ENCODE peak calls at places on chromosomes 13 and 19, in nine cellular contexts. Z is tibial nerve, W is upper lobe of left lung, X is thyroid gland, G is right lobe of liver, V is H1, T is IMR-90, E is transverse colon, L is heart left ventricle. C is an unnamed sample.

GRCh38 chr13:43686557-43686956 is 100.2 kb downstream of the ENOX1 start:
- DNase-seq in T (peak), V (no peak), Z (no peak), G (no peak), L (no peak), W (no peak), X (no peak), E (no peak), C (peak)

GRCh38 chr13:42155251-42155650 is 106.8 kb downstream of the DGKH start:
- DNase-seq in X (no peak), Z (no peak), W (no peak), T (no peak), E (no peak), G (no peak), L (no peak), V (no peak), C (no peak)

GRCh38 chr19:45321848-45322247 is 827 bp downstream of the CKM start:
- DNase-seq in W (peak), V (no peak), E (no peak), Z (no peak), L (no peak), G (no peak), X (no peak), T (no peak), C (no peak)

GRCh38 chr19:1062387-1063029 is 4.5 kb upstream of the ARHGAP45 start:
- DNase-seq in W (no peak), X (no peak), G (no peak), L (no peak), E (no peak), T (no peak), V (no peak), Z (no peak), C (no peak)

GRCh38 chr19:48468806-48469055 is 438 bp upstream of the CYTH2 start:
- DNase-seq in V (no peak), E (no peak), W (no peak), G (no peak), T (no peak), X (no peak), Z (no peak), L (no peak), C (no peak)

GRCh38 chr19:18385675-18386542 is at the start of gene GDF15:
- DNase-seq in X (peak), V (no peak), E (peak), G (peak), W (peak), L (peak), T (peak), Z (peak), C (peak)

GRCh38 chr19:11538232-11539036 is at the start of gene CNN1:
- DNase-seq in X (peak), L (peak), W (peak), E (peak), Z (peak), T (peak), V (peak), G (no peak), C (peak)

GRCh38 chr13:49502954-49503353 is 7.2 kb downstream of the PHF11 start:
- DNase-seq in Z (peak), W (no peak), V (no peak), L (no peak), G (peak), X (peak), T (peak), E (peak), C (peak)

GRCh38 chr19:588093-588742 is 1.5 kb upstream of the HCN2 start:
- DNase-seq in L (peak), W (peak), Z (no peak), E (peak), T (peak), V (peak), G (no peak), X (peak), C (no peak)

GRCh38 chr19:518292-519231 is 11.3 kb downstream of the TPGS1 start:
- DNase-seq in T (peak), Z (no peak), V (no peak), X (peak), W (peak), L (no peak), G (no peak), E (peak), C (peak)

GRCh38 chr19:37334179-37335071 is 36.5 kb upstream of the ZNF527 start:
- DNase-seq in W (peak), L (peak), E (peak), X (peak), T (peak), Z (peak), V (peak), G (peak), C (peak)

GRCh38 chr13:99085139-99085845 is 107.4 kb upstream of the DOCK9 start:
- DNase-seq in G (no peak), L (no peak), E (no peak), X (peak), V (no peak), T (no peak), Z (peak), W (no peak), C (no peak)

GRCh38 chr19:6260912-6261636 is 18.7 kb downstream of the MLLT1 start:
- DNase-seq in E (no peak), X (no peak), L (no peak), V (peak), T (peak), Z (no peak), G (no peak), W (no peak), C (peak)

GRCh38 chr19:21593934-21594844 is 88.8 kb downstream of the ZNF429 start:
- DNase-seq in W (no peak), X (no peak), L (no peak), E (no peak), Z (peak), V (no peak), G (peak), T (no peak), C (peak)

GRCh38 chr13:112532837-112533745 is 54.9 kb downstream of the TUBGCP3 start:
- DNase-seq in E (no peak), W (no peak), Z (no peak), X (no peak), L (no peak), G (peak), T (no peak), V (no peak), C (no peak)

GRCh38 chr13:76296751-76297150 is 589.5 kb downstream of the KCTD12 start:
- DNase-seq in T (no peak), X (no peak), W (no peak), Z (no peak), G (no peak), L (no peak), E (no peak), V (no peak), C (no peak)

GRCh38 chr19:19539738-19540703 is 2.0 kb downstream of the CILP2 start:
- DNase-seq in W (peak), X (peak), V (peak), G (peak), L (peak), Z (no peak), E (peak), T (peak), C (peak)

GRCh38 chr19:41449079-41449864 is 6.3 kb downstream of the ERICH4 start:
- DNase-seq in X (peak), L (peak), E (peak), W (peak), G (peak), Z (peak), V (peak), T (peak), C (peak)

GRCh38 chr19:42596391-42597071 is 1.8 kb upstream of the CEACAM8 start:
- DNase-seq in V (no peak), Z (no peak), W (peak), T (no peak), E (peak), X (peak), G (peak), L (peak), C (no peak)

GRCh38 chr13:38385152-38385891 is 35.7 kb downstream of the UFM1 start:
- DNase-seq in Z (no peak), G (no peak), T (no peak), V (no peak), E (no peak), X (no peak), L (no peak), W (no peak), C (no peak)

GRCh38 chr19:1069009-1069779 is 2.2 kb downstream of the ARHGAP45 start:
- DNase-seq in Z (peak), E (peak), V (no peak), L (peak), G (peak), X (peak), W (peak), T (no peak), C (no peak)

GRCh38 chr13:74438911-74439310 is 304.7 kb upstream of the KLF12 start:
- DNase-seq in Z (no peak), V (no peak), W (no peak), E (no peak), T (no peak), G (no peak), X (no peak), L (no peak), C (no peak)

GRCh38 chr19:21841081-21841783 is 5.2 kb upstream of the ZNF43 start:
- DNase-seq in E (no peak), G (no peak), L (no peak), T (no peak), V (no peak), W (no peak), X (no peak), Z (no peak), C (no peak)

GRCh38 chr13:73390100-73390499 is 331.3 kb downstream of the KLF5 start:
- DNase-seq in G (no peak), X (no peak), L (no peak), T (no peak), E (no peak), W (no peak), Z (no peak), V (no peak), C (no peak)

GRCh38 chr13:66915596-66916185 is 314.4 kb downstream of the PCDH9 start:
- DNase-seq in L (no peak), T (peak), W (no peak), V (no peak), Z (no peak), G (no peak), X (no peak), E (no peak), C (no peak)

GRCh38 chr13:110023729-110024645 is 237.6 kb upstream of the IRS2 start:
- DNase-seq in G (no peak), Z (no peak), E (peak), X (no peak), T (peak), W (no peak), V (no peak), L (no peak), C (peak)

GRCh38 chr19:49988433-49988832 is 27.5 kb upstream of the SIGLEC11 start:
- DNase-seq in E (no peak), X (no peak), V (no peak), L (no peak), Z (no peak), T (peak), G (no peak), W (no peak), C (no peak)

GRCh38 chr13:51501096-51501495 is 48.3 kb upstream of the INTS6 start:
- DNase-seq in V (no peak), T (peak), E (no peak), L (no peak), X (no peak), G (no peak), Z (no peak), W (no peak), C (no peak)

GRCh38 chr13:98520674-98521449 is 56.0 kb downstream of the STK24 start:
- DNase-seq in E (no peak), G (no peak), T (no peak), W (no peak), Z (no peak), X (no peak), V (no peak), L (no peak), C (no peak)

GRCh38 chr13:110012102-110012739 is 225.8 kb upstream of the IRS2 start:
- DNase-seq in V (no peak), W (no peak), L (no peak), E (no peak), G (no peak), Z (no peak), T (peak), X (no peak), C (no peak)

GRCh38 chr19:35458821-35459391 is 10.8 kb downstream of the FFAR2 start:
- DNase-seq in L (no peak), E (no peak), X (no peak), V (no peak), Z (no peak), W (no peak), T (no peak), G (peak), C (no peak)

GRCh38 chr19:27679399-27679798 is 1533.6 kb downstream of the UQCRFS1 start:
- DNase-seq in L (no peak), G (no peak), V (no peak), W (no peak), Z (no peak), T (no peak), E (no peak), X (no peak), C (no peak)

GRCh38 chr19:16327501-16327900 is 2.9 kb downstream of the KLF2 start:
- DNase-seq in E (peak), V (no peak), T (no peak), X (no peak), Z (no peak), L (no peak), G (no peak), W (peak), C (no peak)

GRCh38 chr19:16113727-16114126 is 2.0 kb downstream of the RAB8A start:
- DNase-seq in L (no peak), V (no peak), G (no peak), E (no peak), W (no peak), Z (no peak), T (no peak), X (no peak), C (no peak)

GRCh38 chr19:42272989-42273406 is 3.9 kb downstream of the CIC start:
- DNase-seq in E (no peak), V (no peak), X (no peak), L (no peak), W (peak), T (no peak), Z (no peak), G (no peak), C (no peak)

GRCh38 chr13:47216176-47216822 is 319.4 kb upstream of the HTR2A start:
- DNase-seq in Z (no peak), W (no peak), X (no peak), V (no peak), E (no peak), G (no peak), T (peak), L (no peak), C (no peak)

GRCh38 chr13:41821195-41821594 is 139.7 kb downstream of the VWA8 start:
- DNase-seq in W (no peak), Z (no peak), V (no peak), T (no peak), X (no peak), E (no peak), L (no peak), G (no peak), C (no peak)

GRCh38 chr13:24348797-24349515 is 39.6 kb downstream of the C1QTNF9 start:
- DNase-seq in X (no peak), W (no peak), E (peak), T (no peak), V (no peak), Z (no peak), G (peak), L (no peak), C (no peak)

GRCh38 chr19:50434525-50434924 is 1.8 kb downstream of the MYBPC2 start:
- DNase-seq in V (no peak), L (no peak), X (no peak), Z (no peak), G (no peak), T (no peak), W (no peak), E (peak), C (no peak)

GRCh38 chr13:97124237-97124636 is 97.9 kb upstream of the MBNL2 start:
- DNase-seq in T (no peak), W (no peak), L (no peak), G (no peak), Z (no peak), V (no peak), E (no peak), X (no peak), C (no peak)

GRCh38 chr13:97119899-97120745 is 102.0 kb upstream of the MBNL2 start:
- DNase-seq in G (no peak), L (no peak), X (no peak), T (peak), W (no peak), Z (no peak), V (no peak), E (no peak), C (no peak)

GRCh38 chr13:97120976-97121375 is 101.2 kb upstream of the MBNL2 start:
- DNase-seq in V (no peak), X (no peak), L (no peak), Z (no peak), G (no peak), W (no peak), E (no peak), T (no peak), C (no peak)

GRCh38 chr13:97122381-97122996 is 99.6 kb upstream of the MBNL2 start:
- DNase-seq in V (no peak), Z (no peak), T (peak), X (no peak), G (no peak), E (no peak), W (no peak), L (no peak), C (no peak)

DNA sequence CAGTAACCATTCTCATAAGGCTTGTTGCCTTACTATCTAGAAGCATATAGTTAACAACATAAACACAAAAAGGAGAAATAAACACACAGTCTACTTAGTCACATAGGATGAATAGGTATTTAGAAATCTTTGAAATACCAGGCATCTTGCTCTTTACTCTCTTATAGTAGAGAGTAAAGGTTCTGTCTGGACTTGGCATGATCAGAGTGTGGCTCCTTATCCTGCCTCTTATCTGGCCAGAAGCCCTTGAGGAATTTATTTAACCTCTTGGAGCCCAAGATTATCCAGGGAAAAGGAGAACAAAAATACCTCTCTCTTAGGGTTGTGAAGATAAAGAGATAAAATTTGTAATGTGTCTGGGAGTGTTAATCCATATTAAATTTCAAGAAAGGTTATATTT is 100.2 kb upstream of the MBNL2 start:
- DNase-seq in T (peak), L (no peak), W (no peak), X (no peak), E (no peak), V (no peak), Z (no peak), G (no peak), C (no peak)
- H3K27ac ChIP-seq in T (no peak), L (no peak), W (no peak), X (no peak), E (no peak), V (no peak), Z (peak), G (no peak), C (no peak)

GRCh38 chr19:12945479-12946091 is at the start of gene RAD23A:
- DNase-seq in L (peak), E (peak), V (peak), W (peak), G (peak), T (peak), Z (peak), X (peak), C (peak)
- TF ChIP-seq POLR2A in L (no peak), E (peak), V (peak), W (no peak), G (peak), T (peak), Z (peak), X (peak), C (peak)

GRCh38 chr19:30718728-30719127 is 346.5 kb downstream of the ZNF536 start:
- DNase-seq in X (peak), W (no peak), V (no peak), E (peak), G (peak), T (no peak), L (no peak), Z (no peak), C (no peak)
- H3K27ac ChIP-seq in X (peak), W (peak), V (no peak), E (peak), G (peak), T (no peak), L (peak), Z (peak), C (peak)

GRCh38 chr19:3537438-3538240 is 1.3 kb upstream of the TEKTIP1 start:
- DNase-seq in W (peak), G (no peak), V (no peak), X (no peak), E (no peak), T (no peak), L (no peak), Z (no peak), C (no peak)

GRCh38 chr19:3537101-3537437 is 1.9 kb upstream of the TEKTIP1 start:
- DNase-seq in W (peak), Z (no peak), E (no peak), V (no peak), G (no peak), T (no peak), L (no peak), X (no peak), C (no peak)

GRCh38 chr19:3538258-3538929 is 580 bp upstream of the TEKTIP1 start:
- DNase-seq in Z (no peak), X (no peak), W (no peak), T (no peak), L (no peak), V (no peak), G (no peak), E (no peak), C (no peak)

GRCh38 chr19:3535235-3535921 is 3.6 kb upstream of the TEKTIP1 start:
- DNase-seq in X (no peak), G (no peak), V (no peak), L (no peak), W (peak), E (no peak), T (no peak), Z (no peak), C (no peak)

GRCh38 chr19:3536429-3537100 is 2.4 kb upstream of the TEKTIP1 start:
- DNase-seq in T (no peak), W (peak), Z (peak), G (no peak), E (no peak), X (no peak), L (no peak), V (no peak), C (no peak)
- TF ChIP-seq POLR2A in T (no peak), W (no peak), Z (peak), G (no peak), E (no peak), X (no peak), L (no peak), V (no peak), C (no peak)

DNA sequence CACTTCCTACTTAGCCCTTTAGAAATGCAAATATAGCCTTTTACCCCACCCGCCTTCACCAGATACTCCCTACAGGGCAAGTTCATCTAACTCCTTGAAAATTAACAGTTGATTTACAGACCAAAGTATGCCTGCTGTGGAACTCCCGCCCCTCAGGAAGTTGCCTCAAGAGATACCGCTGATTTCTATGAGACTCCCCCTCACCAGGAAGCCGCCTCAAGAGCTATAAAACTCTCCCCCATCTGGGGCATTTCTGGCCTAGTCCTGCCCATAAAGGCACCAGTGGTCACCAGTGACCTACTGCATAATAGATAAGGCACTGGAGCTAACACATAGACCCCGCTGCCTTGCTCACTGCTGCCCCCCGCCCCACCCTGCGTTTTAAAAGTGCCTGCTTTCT is 201.7 kb upstream of the UBL3 start:
- DNase-seq in X (no peak), T (no peak), V (peak), W (no peak), L (no peak), Z (no peak), G (no peak), E (no peak), C (no peak)
- H3K27ac ChIP-seq in X (no peak), T (no peak), V (no peak), W (no peak), L (no peak), Z (no peak), G (no peak), E (no peak), C (no peak)

GRCh38 chr13:114065141-114065925 is 67.1 kb downstream of the RASA3 start:
- DNase-seq in W (peak), L (peak), X (peak), E (peak), T (peak), V (peak), Z (peak), G (peak), C (peak)
- TF ChIP-seq POLR2A in W (no peak), L (no peak), X (no peak), E (peak), T (peak), V (no peak), Z (peak), G (peak), C (peak)